ENCODE peak calls at places on chromosomes 7 and 10, in seven cellular contexts. One of them, this sample, is unnamed.

GRCh38 chr10:120578123-120578522 is 121.1 kb downstream of the PLPP4 start:
- DNase-seq in heart left ventricle: no peak
- DNase-seq in GM23248: no peak
- DNase-seq in PC-3: no peak
- DNase-seq in lower lobe of right lung: no peak
- DNase-seq in neural progenitor cell: no peak
- DNase-seq in psoas muscle: no peak
- DNase-seq in this sample: no peak

GRCh38 chr10:26439436-26440090 is 1.4 kb downstream of the APBB1IP start:
- DNase-seq in GM23248: peak; percentile 57
- DNase-seq in psoas muscle: no peak
- DNase-seq in PC-3: no peak
- DNase-seq in neural progenitor cell: no peak
- DNase-seq in lower lobe of right lung: no peak
- DNase-seq in heart left ventricle: no peak
- DNase-seq in this sample: no peak

GRCh38 chr7:18610331-18610948 is 114.9 kb downstream of the HDAC9 start:
- DNase-seq in GM23248: peak; percentile 19
- DNase-seq in lower lobe of right lung: no peak
- DNase-seq in PC-3: peak; percentile 60
- DNase-seq in psoas muscle: no peak
- DNase-seq in heart left ventricle: no peak
- DNase-seq in neural progenitor cell: peak; percentile 64
- DNase-seq in this sample: peak; percentile 43

GRCh38 chr10:75186310-75186709 is 24.3 kb upstream of the VDAC2 start:
- DNase-seq in GM23248: no peak
- DNase-seq in neural progenitor cell: no peak
- DNase-seq in lower lobe of right lung: no peak
- DNase-seq in heart left ventricle: no peak
- DNase-seq in psoas muscle: no peak
- DNase-seq in PC-3: no peak
- DNase-seq in this sample: no peak

GRCh38 chr7:135946289-135947055 is 30.7 kb downstream of the MTPN start:
- DNase-seq in PC-3: no peak
- DNase-seq in psoas muscle: no peak
- DNase-seq in neural progenitor cell: no peak
- DNase-seq in lower lobe of right lung: no peak
- DNase-seq in GM23248: no peak
- DNase-seq in heart left ventricle: no peak
- DNase-seq in this sample: no peak

GRCh38 chr10:32408690-32409089 is 37.2 kb upstream of the CCDC7 start:
- DNase-seq in psoas muscle: no peak
- DNase-seq in neural progenitor cell: no peak
- DNase-seq in GM23248: no peak
- DNase-seq in lower lobe of right lung: no peak
- DNase-seq in PC-3: no peak
- DNase-seq in heart left ventricle: peak; percentile 27
- DNase-seq in this sample: no peak

GRCh38 chr10:11403116-11403515 is 208.3 kb downstream of the USP6NL start:
- DNase-seq in neural progenitor cell: no peak
- DNase-seq in psoas muscle: no peak
- DNase-seq in GM23248: no peak
- DNase-seq in lower lobe of right lung: no peak
- DNase-seq in heart left ventricle: no peak
- DNase-seq in PC-3: no peak
- DNase-seq in this sample: no peak

GRCh38 chr7:104272767-104273384 is 55.5 kb upstream of the LHFPL3 start:
- DNase-seq in GM23248: peak; percentile 60
- DNase-seq in heart left ventricle: no peak
- DNase-seq in PC-3: peak; percentile 56
- DNase-seq in psoas muscle: no peak
- DNase-seq in lower lobe of right lung: no peak
- DNase-seq in neural progenitor cell: no peak
- DNase-seq in this sample: peak; percentile 32

GRCh38 chr7:78149787-78150186 is 351.2 kb downstream of the PHTF2 start:
- DNase-seq in PC-3: no peak
- DNase-seq in heart left ventricle: no peak
- DNase-seq in lower lobe of right lung: no peak
- DNase-seq in psoas muscle: no peak
- DNase-seq in GM23248: peak; percentile 90
- DNase-seq in neural progenitor cell: no peak
- DNase-seq in this sample: peak; percentile 89

GRCh38 chr10:1048349-1048731 is 579 bp downstream of the IDI1 start:
- DNase-seq in psoas muscle: peak; percentile 46
- DNase-seq in GM23248: no peak
- DNase-seq in lower lobe of right lung: peak; percentile 69
- DNase-seq in neural progenitor cell: no peak
- DNase-seq in heart left ventricle: no peak
- DNase-seq in PC-3: peak; percentile 2
- DNase-seq in this sample: peak; percentile 50

GRCh38 chr7:131436384-131436783 is 108.7 kb downstream of the MKLN1 start:
- DNase-seq in GM23248: no peak
- DNase-seq in neural progenitor cell: no peak
- DNase-seq in PC-3: no peak
- DNase-seq in heart left ventricle: no peak
- DNase-seq in psoas muscle: no peak
- DNase-seq in lower lobe of right lung: no peak
- DNase-seq in this sample: no peak

GRCh38 chr10:31146496-31147219 is 115.0 kb upstream of the ZNF438 start:
- DNase-seq in neural progenitor cell: no peak
- DNase-seq in PC-3: peak; percentile 88
- DNase-seq in heart left ventricle: peak; percentile 74
- DNase-seq in psoas muscle: peak; percentile 41
- DNase-seq in lower lobe of right lung: no peak
- DNase-seq in GM23248: peak; percentile 59
- DNase-seq in this sample: peak; percentile 77

GRCh38 chr7:50632561-50633413 is 67.6 kb upstream of the DDC start:
- DNase-seq in neural progenitor cell: peak; percentile 74
- DNase-seq in GM23248: peak; percentile 62
- DNase-seq in heart left ventricle: no peak
- DNase-seq in lower lobe of right lung: no peak
- DNase-seq in psoas muscle: peak; percentile 39
- DNase-seq in PC-3: peak; percentile 69
- DNase-seq in this sample: peak; percentile 63
- H3K27ac ChIP-seq in neural progenitor cell: no peak overlapping the region
- H3K27ac ChIP-seq in GM23248: no peak overlapping the region
- H3K27ac ChIP-seq in heart left ventricle: no peak overlapping the region
- H3K27ac ChIP-seq in lower lobe of right lung: no peak overlapping the region
- H3K27ac ChIP-seq in psoas muscle: peak overlapping the region; percentile 84
- H3K27ac ChIP-seq in PC-3: no peak overlapping the region
- H3K27ac ChIP-seq in this sample: no peak overlapping the region

DNA sequence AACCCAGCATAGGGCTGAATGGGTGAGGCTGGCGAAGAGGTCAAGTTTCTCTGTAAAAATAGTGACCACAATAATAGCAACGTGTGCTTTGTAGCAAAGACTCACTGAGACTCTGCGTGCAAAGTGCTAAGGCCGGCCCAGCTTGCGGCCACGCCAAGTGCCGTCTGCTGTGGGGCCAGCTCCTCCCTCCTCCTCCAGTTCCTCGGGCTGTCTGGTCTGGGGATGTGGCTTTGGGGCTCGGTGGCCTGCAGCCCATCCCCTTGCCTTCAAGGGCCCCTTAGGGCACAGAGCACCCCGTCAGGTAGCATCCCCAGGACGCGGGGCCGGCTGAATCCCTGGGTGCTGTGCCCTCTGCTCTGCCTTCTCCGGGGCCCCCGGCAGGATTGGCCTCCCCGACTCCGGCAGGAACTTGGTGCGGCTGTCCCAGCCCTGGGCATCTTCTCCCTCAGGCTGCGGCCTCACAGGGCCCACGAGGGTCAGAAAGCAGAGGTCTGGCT is 7.6 kb upstream of the FAM20C start:
- DNase-seq in heart left ventricle: no peak
- DNase-seq in psoas muscle: no peak
- DNase-seq in GM23248: peak; percentile 31
- DNase-seq in neural progenitor cell: no peak
- DNase-seq in PC-3: no peak
- DNase-seq in lower lobe of right lung: no peak
- DNase-seq in this sample: peak; percentile 20
- H3K4me1 ChIP-seq in heart left ventricle: peaks cover 2% of the 10 kb centered on the region
- H3K4me1 ChIP-seq in psoas muscle: peaks cover 28% of the 10 kb centered on the region
- H3K4me1 ChIP-seq in GM23248: no peaks in the 10 kb centered on the region
- H3K4me1 ChIP-seq in neural progenitor cell: peaks cover 4% of the 10 kb centered on the region
- H3K4me1 ChIP-seq in PC-3: no peaks in the 10 kb centered on the region
- H3K4me1 ChIP-seq in lower lobe of right lung: peaks cover 4% of the 10 kb centered on the region
- H3K4me1 ChIP-seq in this sample: no peaks in the 10 kb centered on the region

DNA sequence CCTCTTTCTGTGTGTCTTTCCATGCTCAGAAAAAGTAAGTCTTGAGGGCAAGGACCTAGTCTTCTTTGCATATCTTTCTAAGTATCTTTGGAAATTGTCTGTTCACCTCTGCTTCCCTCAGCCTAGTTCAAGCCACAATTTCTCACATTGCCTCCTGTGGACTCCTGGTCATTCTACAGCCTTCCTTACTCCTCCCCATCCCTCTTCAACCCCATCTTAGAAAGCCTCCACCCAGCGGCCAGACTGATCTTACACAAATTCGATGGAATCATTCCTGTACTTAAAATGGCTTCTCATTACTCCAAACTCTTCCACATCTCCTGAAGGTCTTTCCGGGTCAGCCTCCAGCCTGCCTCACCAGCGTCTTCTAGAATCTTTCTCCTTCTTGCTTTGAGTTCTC is 24.1 kb upstream of the AGK start:
- DNase-seq in heart left ventricle: no peak
- DNase-seq in PC-3: no peak
- DNase-seq in GM23248: no peak
- DNase-seq in neural progenitor cell: no peak
- DNase-seq in psoas muscle: no peak
- DNase-seq in lower lobe of right lung: no peak
- DNase-seq in this sample: no peak
- H3K27ac ChIP-seq in heart left ventricle: no peak overlapping the region
- H3K27ac ChIP-seq in PC-3: no peak overlapping the region
- H3K27ac ChIP-seq in GM23248: no peak overlapping the region
- H3K27ac ChIP-seq in neural progenitor cell: no peak overlapping the region
- H3K27ac ChIP-seq in psoas muscle: no peak overlapping the region
- H3K27ac ChIP-seq in lower lobe of right lung: no peak overlapping the region
- H3K27ac ChIP-seq in this sample: no peak overlapping the region

DNA sequence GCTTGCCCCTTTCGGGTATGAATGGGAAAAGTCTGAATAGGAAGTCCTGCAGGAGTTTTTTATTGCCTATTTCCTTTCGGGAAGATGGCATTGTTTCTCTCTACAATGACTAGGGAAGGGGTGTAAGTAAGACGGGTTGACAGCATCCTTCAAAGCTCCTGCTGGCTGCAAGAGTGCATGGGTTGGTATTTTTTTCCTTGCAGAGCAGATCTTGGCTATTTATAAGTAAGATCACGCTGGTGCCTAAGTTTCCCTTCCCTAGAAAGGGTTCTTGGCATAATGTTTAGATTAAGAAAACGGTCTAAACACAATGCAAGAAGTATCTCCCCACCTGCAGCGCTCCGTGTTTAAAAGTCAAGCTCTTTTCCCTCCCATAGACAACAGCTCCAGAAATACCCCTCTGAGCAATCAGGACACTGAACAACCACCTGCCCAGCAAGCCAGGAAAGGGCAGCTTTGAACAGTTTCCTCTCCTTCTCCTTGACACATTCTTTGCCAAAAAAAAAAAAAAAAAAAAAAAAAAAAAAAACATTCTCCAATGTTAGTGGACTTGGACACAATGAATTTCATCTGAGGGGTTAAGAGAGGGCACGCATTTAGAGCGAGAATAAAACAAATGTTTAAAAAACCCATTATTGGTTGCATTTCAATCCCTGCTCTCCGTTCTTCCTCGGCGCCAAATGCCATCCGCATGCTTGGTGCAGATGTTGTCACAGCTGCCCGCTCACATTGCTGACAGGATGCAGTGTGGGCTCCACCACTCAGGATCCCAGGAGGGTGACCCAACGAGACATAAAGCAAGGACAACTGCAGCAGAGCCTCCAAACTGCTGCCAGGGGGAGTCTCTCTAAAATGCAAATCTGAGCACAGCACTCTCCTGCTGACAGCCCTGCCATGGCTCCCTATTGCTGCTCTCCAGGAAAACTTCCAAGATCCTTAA is 427.4 kb upstream of the MGMT start:
- DNase-seq in GM23248: no peak
- DNase-seq in lower lobe of right lung: no peak
- DNase-seq in PC-3: no peak
- DNase-seq in psoas muscle: no peak
- DNase-seq in neural progenitor cell: peak; percentile 22
- DNase-seq in heart left ventricle: no peak
- DNase-seq in this sample: no peak
- H3K4me1 ChIP-seq in GM23248: no peaks in the 10 kb centered on the region
- H3K4me1 ChIP-seq in lower lobe of right lung: no peaks in the 10 kb centered on the region
- H3K4me1 ChIP-seq in PC-3: no peaks in the 10 kb centered on the region
- H3K4me1 ChIP-seq in psoas muscle: no peaks in the 10 kb centered on the region
- H3K4me1 ChIP-seq in neural progenitor cell: peaks cover 33% of the 10 kb centered on the region
- H3K4me1 ChIP-seq in heart left ventricle: peaks cover 4% of the 10 kb centered on the region
- H3K4me1 ChIP-seq in this sample: no peaks in the 10 kb centered on the region

GRCh38 chr10:96996275-96996980 is 164.3 kb downstream of the LCOR start:
- DNase-seq in lower lobe of right lung: no peak
- DNase-seq in PC-3: no peak
- DNase-seq in GM23248: no peak
- DNase-seq in psoas muscle: no peak
- DNase-seq in neural progenitor cell: no peak
- DNase-seq in heart left ventricle: no peak
- DNase-seq in this sample: no peak
- H3K27ac ChIP-seq in lower lobe of right lung: no peak overlapping the region
- H3K27ac ChIP-seq in PC-3: no peak overlapping the region
- H3K27ac ChIP-seq in GM23248: no peak overlapping the region
- H3K27ac ChIP-seq in psoas muscle: no peak overlapping the region
- H3K27ac ChIP-seq in neural progenitor cell: no peak overlapping the region
- H3K27ac ChIP-seq in heart left ventricle: peak overlapping the region; percentile 62
- H3K27ac ChIP-seq in this sample: no peak overlapping the region

This sample was measured in fibroblast of lung.